ENCODE peak calls at places on chromosomes 4 and X, in nine cellular contexts. T, W, E, Y, U, F, R, I and J are unnamed samples.

GRCh38 chr4:90025248-90025647 is 101.9 kb upstream of the CCSER1 start:
- DNase-seq in T (no peak), W (no peak), E (no peak), Y (no peak), U (no peak), F (peak; percentile 15), R (no peak), I (no peak), J (peak; percentile 28)

GRCh38 chrX:107628662-107629532 is 587 bp downstream of the PRPS1 start:
- DNase-seq in T (peak; percentile 64), W (peak; percentile 24), E (peak; percentile 50), Y (no peak), U (peak; percentile 34), F (peak; percentile 37), R (peak; percentile 44), I (peak; percentile 46), J (peak; percentile 28)

GRCh38 chrX:73561791-73562190 is 1.2 kb upstream of the CHIC1 start:
- DNase-seq in T (no peak), W (no peak), E (no peak), Y (no peak), U (no peak), F (no peak), R (no peak), I (no peak), J (no peak)

GRCh38 chr4:65670331-65671031 is at the start of gene EPHA5:
- DNase-seq in T (no peak), W (peak; percentile 79), E (no peak), Y (no peak), U (peak; percentile 54), F (peak; percentile 87), R (peak; percentile 17), I (peak; percentile 57), J (peak; percentile 62)

GRCh38 chr4:663438-664428 is 10.3 kb downstream of the ATP5ME start:
- DNase-seq in T (no peak), W (peak; percentile 53), E (peak; percentile 84), Y (no peak), U (no peak), F (no peak), R (peak; percentile 84), I (peak; percentile 86), J (no peak)

GRCh38 chr4:154076921-154077320 is 288.0 kb upstream of the SFRP2 start:
- DNase-seq in T (no peak), W (no peak), E (no peak), Y (no peak), U (no peak), F (no peak), R (no peak), I (no peak), J (no peak)

GRCh38 chr4:115113382-115114106 is at the start of gene NDST4:
- DNase-seq in T (no peak), W (no peak), E (no peak), Y (no peak), U (peak; percentile 1), F (peak; percentile 28), R (no peak), I (no peak), J (no peak)

GRCh38 chr4:63700569-63700968 is 708.7 kb downstream of the TECRL start:
- DNase-seq in T (no peak), W (no peak), E (no peak), Y (no peak), U (no peak), F (no peak), R (no peak), I (no peak), J (no peak)

GRCh38 chrX:130108647-130109428 is 1.5 kb downstream of the ELF4 start:
- DNase-seq in T (peak; percentile 76), W (no peak), E (peak; percentile 15), Y (no peak), U (no peak), F (peak; percentile 26), R (peak; percentile 74), I (peak; percentile 72), J (no peak)

GRCh38 chrX:6095469-6095868 is 133.2 kb downstream of the NLGN4X start:
- DNase-seq in T (no peak), W (no peak), E (no peak), Y (no peak), U (no peak), F (no peak), R (no peak), I (no peak), J (no peak)

GRCh38 chr4:153034681-153035080 is 98.6 kb downstream of the FHDC1 start:
- DNase-seq in T (no peak), W (no peak), E (no peak), Y (no peak), U (no peak), F (no peak), R (no peak), I (no peak), J (no peak)

GRCh38 chrX:47501226-47502071 is 18.4 kb upstream of the ZNF41 start:
- DNase-seq in T (no peak), W (no peak), E (no peak), Y (no peak), U (no peak), F (peak; percentile 77), R (no peak), I (no peak), J (no peak)

GRCh38 chr4:1988327-1988724 is 20.4 kb downstream of the NELFA start:
- DNase-seq in T (no peak), W (no peak), E (no peak), Y (no peak), U (no peak), F (no peak), R (no peak), I (no peak), J (no peak)

GRCh38 chr4:79065262-79065661 is 126.0 kb upstream of the PAQR3 start:
- DNase-seq in T (no peak), W (no peak), E (no peak), Y (no peak), U (no peak), F (no peak), R (no peak), I (no peak), J (no peak)

GRCh38 chr4:1621996-1622637 is 62.0 kb downstream of the FAM53A start:
- DNase-seq in T (no peak), W (no peak), E (no peak), Y (no peak), U (no peak), F (no peak), R (no peak), I (no peak), J (no peak)

GRCh38 chrX:23504895-23505294 is 162.4 kb upstream of the PRDX4 start:
- DNase-seq in T (no peak), W (no peak), E (no peak), Y (no peak), U (no peak), F (no peak), R (no peak), I (no peak), J (no peak)

GRCh38 chr4:173242466-173243250 is 74.0 kb downstream of the GALNT7 start:
- DNase-seq in T (no peak), W (no peak), E (no peak), Y (no peak), U (no peak), F (peak; percentile 55), R (no peak), I (no peak), J (no peak)

GRCh38 chr4:16297003-16297402 is 70.7 kb upstream of the TAPT1 start:
- DNase-seq in T (no peak), W (no peak), E (no peak), Y (no peak), U (no peak), F (no peak), R (no peak), I (no peak), J (no peak)

GRCh38 chr4:27239651-27240050 is 379.0 kb downstream of the STIM2 start:
- DNase-seq in T (no peak), W (no peak), E (no peak), Y (no peak), U (no peak), F (no peak), R (no peak), I (no peak), J (no peak)

GRCh38 chr4:128461300-128462103 is 173.9 kb upstream of the PGRMC2 start:
- DNase-seq in T (no peak), W (peak; percentile 28), E (no peak), Y (no peak), U (no peak), F (peak; percentile 95), R (no peak), I (no peak), J (peak; percentile 91)

GRCh38 chrX:70138622-70139021 is 5.4 kb downstream of the IGBP1 start:
- DNase-seq in T (no peak), W (no peak), E (no peak), Y (no peak), U (no peak), F (no peak), R (no peak), I (no peak), J (no peak)

GRCh38 chrX:127877358-127877757 is 174.8 kb downstream of the ACTRT1 start:
- DNase-seq in T (no peak), W (no peak), E (no peak), Y (no peak), U (no peak), F (no peak), R (no peak), I (no peak), J (no peak)

GRCh38 chr4:6492861-6493667 is 20.6 kb upstream of the PPP2R2C start:
- DNase-seq in T (no peak), W (no peak), E (no peak), Y (no peak), U (no peak), F (no peak), R (no peak), I (no peak), J (no peak)

GRCh38 chr4:87316961-87317360 is 5.7 kb downstream of the HSD17B13 start:
- DNase-seq in T (no peak), W (no peak), E (no peak), Y (no peak), U (no peak), F (peak; percentile 83), R (no peak), I (no peak), J (no peak)

GRCh38 chr4:159010563-159011260 is 92.2 kb upstream of the RAPGEF2 start:
- DNase-seq in T (no peak), W (peak; percentile 54), E (no peak), Y (peak; percentile 39), U (no peak), F (peak; percentile 85), R (no peak), I (peak; percentile 70), J (peak; percentile 68)

GRCh38 chrX:17473021-17473420 is 98.0 kb downstream of the NHS start:
- DNase-seq in T (no peak), W (no peak), E (no peak), Y (no peak), U (no peak), F (no peak), R (no peak), I (no peak), J (no peak)

GRCh38 chr4:8084712-8085490 is 73.7 kb downstream of the ABLIM2 start:
- DNase-seq in T (no peak), W (no peak), E (no peak), Y (no peak), U (no peak), F (no peak), R (no peak), I (no peak), J (no peak)

GRCh38 chr4:94458682-94459081 is 6.9 kb downstream of the PDLIM5 start:
- DNase-seq in T (no peak), W (no peak), E (no peak), Y (no peak), U (no peak), F (no peak), R (no peak), I (no peak), J (no peak)